ENCODE peak calls at places on chromosomes 4 and X, in five cellular contexts. R, J, V, Y and E are unnamed samples.

GRCh38 chr4:173399016-173399415 is at the start of gene SCRG1:
- DNase-seq in R (no peak), J (no peak), V (no peak), Y (peak; percentile 21), E (no peak)

GRCh38 chr4:112511294-112512118 is 4.5 kb downstream of the NEUROG2 start:
- DNase-seq in R (no peak), J (no peak), V (no peak), Y (peak; percentile 42), E (no peak)

GRCh38 chr4:179595671-179596410 is 2153.6 kb upstream of the AGA start:
- DNase-seq in R (no peak), J (no peak), V (peak; percentile 16), Y (no peak), E (no peak)

GRCh38 chr4:168019019-168019651 is 73.2 kb upstream of the ANXA10 start:
- DNase-seq in R (no peak), J (no peak), V (no peak), Y (no peak), E (no peak)

GRCh38 chrX:132022115-132022862 is 813 bp upstream of the STK26 start:
- DNase-seq in R (peak; percentile 2), J (no peak), V (peak; percentile 54), Y (peak; percentile 27), E (peak; percentile 57)

GRCh38 chr4:88989990-88990389 is 67.0 kb downstream of the FAM13A start:
- DNase-seq in R (no peak), J (no peak), V (no peak), Y (no peak), E (no peak)

GRCh38 chr4:88382621-88383020 is 4.0 kb downstream of the HERC6 start:
- DNase-seq in R (no peak), J (peak; percentile 84), V (no peak), Y (no peak), E (no peak)

GRCh38 chr4:84502333-84502954 is 3.4 kb upstream of the NKX6-1 start:
- DNase-seq in R (no peak), J (no peak), V (no peak), Y (no peak), E (no peak)

GRCh38 chr4:6019316-6020263 is 1.4 kb upstream of the C4orf50 start:
- DNase-seq in R (peak; percentile 27), J (no peak), V (peak; percentile 62), Y (peak; percentile 76), E (peak; percentile 79)

GRCh38 chrX:16771483-16772398 is 14.5 kb upstream of the TXLNG start:
- DNase-seq in R (peak; percentile 86), J (no peak), V (peak; percentile 82), Y (peak; percentile 24), E (peak; percentile 44)

GRCh38 chr4:110635155-110635479 is 12.2 kb upstream of the PITX2 start:
- DNase-seq in R (no peak), J (no peak), V (no peak), Y (no peak), E (no peak)

GRCh38 chr4:94669672-94670664 is 87.8 kb upstream of the BMPR1B start:
- DNase-seq in R (no peak), J (no peak), V (no peak), Y (no peak), E (no peak)

GRCh38 chr4:98261291-98262271 is at the start of gene RAP1GDS1:
- DNase-seq in R (peak; percentile 50), J (no peak), V (peak; percentile 54), Y (peak; percentile 80), E (no peak)

GRCh38 chrX:119676949-119677653 is 15.9 kb downstream of the SEPTIN6 start:
- DNase-seq in R (no peak), J (no peak), V (no peak), Y (no peak), E (no peak)

GRCh38 chr4:8599091-8599460 is 6.5 kb downstream of the CPZ start:
- DNase-seq in R (no peak), J (no peak), V (no peak), Y (no peak), E (no peak)

GRCh38 chr4:121778991-121779628 is 14.1 kb upstream of the SMIM43 start:
- DNase-seq in R (no peak), J (no peak), V (no peak), Y (no peak), E (no peak)

GRCh38 chrX:47745386-47745785 is 86.4 kb upstream of the UXT start:
- DNase-seq in R (no peak), J (no peak), V (no peak), Y (no peak), E (no peak)

GRCh38 chr4:26083987-26084386 is 170.0 kb downstream of the SMIM20 start:
- DNase-seq in R (no peak), J (peak; percentile 67), V (no peak), Y (no peak), E (no peak)

GRCh38 chrX:28124416-28124815 is 143.2 kb upstream of the DCAF8L1 start:
- DNase-seq in R (no peak), J (no peak), V (no peak), Y (no peak), E (no peak)

GRCh38 chrX:110145854-110146253 is 142.9 kb downstream of the TMEM164 start:
- DNase-seq in R (no peak), J (no peak), V (peak; percentile 32), Y (peak; percentile 10), E (no peak)

GRCh38 chr4:99361268-99361922 is 8.8 kb upstream of the ADH1C start:
- DNase-seq in R (no peak), J (no peak), V (no peak), Y (no peak), E (no peak)

GRCh38 chrX:51332188-51332942 is at the start of gene NUDT10:
- DNase-seq in R (no peak), J (no peak), V (no peak), Y (peak; percentile 84), E (peak; percentile 80)
- TF ChIP-seq ATF2 in R (no peak), J (no peak), V (no peak), Y (no peak), E (no peak)

GRCh38 chr4:32748498-32748897 is 2028.3 kb downstream of the PCDH7 start:
- DNase-seq in R (peak; percentile 79), J (no peak), V (no peak), Y (peak; percentile 17), E (no peak)

GRCh38 chr4:32752962-32753361 is 2032.8 kb downstream of the PCDH7 start:
- DNase-seq in R (no peak), J (no peak), V (no peak), Y (no peak), E (no peak)

GRCh38 chr4:32745351-32745750 is 2025.2 kb downstream of the PCDH7 start:
- DNase-seq in R (no peak), J (no peak), V (no peak), Y (no peak), E (no peak)

GRCh38 chr4:32748061-32748460 is 2027.9 kb downstream of the PCDH7 start:
- DNase-seq in R (no peak), J (no peak), V (no peak), Y (no peak), E (no peak)
- TF ChIP-seq ATF2 in R (no peak), J (no peak), V (no peak), Y (no peak), E (no peak)

DNA sequence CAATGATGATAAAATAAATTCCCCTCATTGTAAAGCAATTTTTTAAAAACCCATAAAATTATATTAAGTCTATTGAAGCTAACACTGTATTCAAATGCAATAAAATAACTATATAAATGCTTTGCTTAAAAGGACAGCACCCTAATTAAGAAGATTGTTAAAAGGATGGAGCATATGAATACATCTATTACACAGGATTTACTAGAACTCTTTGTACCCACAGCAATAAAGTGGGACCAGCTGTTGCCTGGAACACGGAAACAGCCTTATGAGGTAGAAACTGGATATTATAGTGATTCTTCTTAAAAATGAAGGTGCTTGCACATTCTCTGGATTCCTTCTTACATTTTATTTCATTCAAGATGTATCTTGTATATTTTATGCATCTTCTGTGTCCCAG is 298.7 kb upstream of the KLF3 start:
- DNase-seq in R (no peak), J (no peak), V (no peak), Y (no peak), E (no peak)
- TF ChIP-seq ATF2 in R (no peak), J (no peak), V (no peak), Y (no peak), E (no peak)

GRCh38 chrX:130165703-130166502 is at the start of gene AIFM1:
- DNase-seq in R (peak; percentile 88), J (peak; percentile 91), V (peak; percentile 96), Y (peak; percentile 90), E (peak; percentile 82)
- TF ChIP-seq ATF2 in R (no peak), J (no peak), V (no peak), Y (no peak), E (peak; percentile 60)

GRCh38 chr4:184504385-184504784 is 30.0 kb upstream of the IRF2 start:
- DNase-seq in R (no peak), J (no peak), V (no peak), Y (no peak), E (no peak)

GRCh38 chr4:184503869-184504300 is 29.5 kb upstream of the IRF2 start:
- DNase-seq in R (no peak), J (no peak), V (no peak), Y (no peak), E (no peak)

GRCh38 chr4:184510431-184510830 is 36.1 kb upstream of the IRF2 start:
- DNase-seq in R (no peak), J (no peak), V (no peak), Y (no peak), E (no peak)

GRCh38 chr4:184511156-184511555 is 36.8 kb upstream of the IRF2 start:
- DNase-seq in R (no peak), J (no peak), V (no peak), Y (no peak), E (no peak)

GRCh38 chr4:184506527-184507121 is 32.3 kb upstream of the IRF2 start:
- DNase-seq in R (peak; percentile 24), J (peak; percentile 78), V (no peak), Y (no peak), E (no peak)
- TF ChIP-seq ATF2 in R (no peak), J (peak; percentile 25), V (no peak), Y (no peak), E (no peak)

GRCh38 chr4:176664964-176665363 is 127.8 kb downstream of the VEGFC start:
- DNase-seq in R (no peak), J (no peak), V (no peak), Y (no peak), E (no peak)
- TF ChIP-seq ATF2 in R (no peak), J (no peak), V (no peak), Y (no peak), E (no peak)